ENCODE peak calls at places on chromosomes 5 and 9, in six cellular contexts. One of them, this sample, is unnamed.

GRCh38 chr9:93081081-93081529 is 14.9 kb upstream of the CARD19 start:
- DNase-seq in NCI-H1436: no peak
- DNase-seq in T-helper 9 cell: no peak
- DNase-seq in activated CD8-positive, alpha-beta memory T cell treated with anti-CD3 and anti-CD28 coated beads, Interleukin-2, amount 50 U/mL, for 4 hours: no peak
- DNase-seq in DMS53: no peak
- DNase-seq in fibroblast of lung: peak; percentile 26
- DNase-seq in this sample: peak; percentile 3

GRCh38 chr9:136821333-136822031 is 13.7 kb downstream of the RABL6 start:
- DNase-seq in activated CD8-positive, alpha-beta memory T cell treated with anti-CD3 and anti-CD28 coated beads, Interleukin-2, amount 50 U/mL, for 4 hours: no peak
- DNase-seq in T-helper 9 cell: no peak
- DNase-seq in fibroblast of lung: peak; percentile 55
- DNase-seq in DMS53: no peak
- DNase-seq in NCI-H1436: no peak
- DNase-seq in this sample: no peak

GRCh38 chr5:15762668-15763067 is 262.7 kb downstream of the FBXL7 start:
- DNase-seq in fibroblast of lung: no peak
- DNase-seq in activated CD8-positive, alpha-beta memory T cell treated with anti-CD3 and anti-CD28 coated beads, Interleukin-2, amount 50 U/mL, for 4 hours: no peak
- DNase-seq in NCI-H1436: no peak
- DNase-seq in T-helper 9 cell: no peak
- DNase-seq in DMS53: no peak
- DNase-seq in this sample: no peak

GRCh38 chr9:37197158-37198033 is 77.0 kb downstream of the ZCCHC7 start:
- DNase-seq in T-helper 9 cell: no peak
- DNase-seq in DMS53: no peak
- DNase-seq in NCI-H1436: no peak
- DNase-seq in fibroblast of lung: peak; percentile 38
- DNase-seq in activated CD8-positive, alpha-beta memory T cell treated with anti-CD3 and anti-CD28 coated beads, Interleukin-2, amount 50 U/mL, for 4 hours: no peak
- DNase-seq in this sample: peak; percentile 35

GRCh38 chr5:171710451-171711024 is 75.1 kb upstream of the SMIM23 start:
- DNase-seq in activated CD8-positive, alpha-beta memory T cell treated with anti-CD3 and anti-CD28 coated beads, Interleukin-2, amount 50 U/mL, for 4 hours: no peak
- DNase-seq in DMS53: no peak
- DNase-seq in NCI-H1436: no peak
- DNase-seq in fibroblast of lung: no peak
- DNase-seq in T-helper 9 cell: no peak
- DNase-seq in this sample: no peak

GRCh38 chr9:125484632-125485282 is 222.3 kb downstream of the MAPKAP1 start:
- DNase-seq in DMS53: no peak
- DNase-seq in NCI-H1436: no peak
- DNase-seq in activated CD8-positive, alpha-beta memory T cell treated with anti-CD3 and anti-CD28 coated beads, Interleukin-2, amount 50 U/mL, for 4 hours: no peak
- DNase-seq in T-helper 9 cell: no peak
- DNase-seq in fibroblast of lung: peak; percentile 97
- DNase-seq in this sample: no peak

GRCh38 chr9:104173020-104173419 is 78.9 kb downstream of the SMC2 start:
- DNase-seq in T-helper 9 cell: no peak
- DNase-seq in fibroblast of lung: no peak
- DNase-seq in NCI-H1436: no peak
- DNase-seq in activated CD8-positive, alpha-beta memory T cell treated with anti-CD3 and anti-CD28 coated beads, Interleukin-2, amount 50 U/mL, for 4 hours: no peak
- DNase-seq in DMS53: no peak
- DNase-seq in this sample: no peak

GRCh38 chr9:33116855-33117254 is 40.4 kb upstream of the SMU1 start:
- DNase-seq in NCI-H1436: no peak
- DNase-seq in activated CD8-positive, alpha-beta memory T cell treated with anti-CD3 and anti-CD28 coated beads, Interleukin-2, amount 50 U/mL, for 4 hours: no peak
- DNase-seq in DMS53: no peak
- DNase-seq in fibroblast of lung: peak; percentile 70
- DNase-seq in T-helper 9 cell: no peak
- DNase-seq in this sample: peak; percentile 38

GRCh38 chr9:133839822-133840329 is 101.7 kb upstream of the SARDH start:
- DNase-seq in T-helper 9 cell: no peak
- DNase-seq in NCI-H1436: no peak
- DNase-seq in DMS53: no peak
- DNase-seq in activated CD8-positive, alpha-beta memory T cell treated with anti-CD3 and anti-CD28 coated beads, Interleukin-2, amount 50 U/mL, for 4 hours: no peak
- DNase-seq in fibroblast of lung: no peak
- DNase-seq in this sample: no peak

GRCh38 chr5:27682600-27682999 is 644.2 kb upstream of the CDH9 start:
- DNase-seq in T-helper 9 cell: no peak
- DNase-seq in NCI-H1436: no peak
- DNase-seq in activated CD8-positive, alpha-beta memory T cell treated with anti-CD3 and anti-CD28 coated beads, Interleukin-2, amount 50 U/mL, for 4 hours: no peak
- DNase-seq in fibroblast of lung: no peak
- DNase-seq in DMS53: peak; percentile 63
- DNase-seq in this sample: no peak

GRCh38 chr9:131432597-131433301 is 38.9 kb downstream of the PRRC2B start:
- DNase-seq in DMS53: no peak
- DNase-seq in NCI-H1436: no peak
- DNase-seq in T-helper 9 cell: no peak
- DNase-seq in activated CD8-positive, alpha-beta memory T cell treated with anti-CD3 and anti-CD28 coated beads, Interleukin-2, amount 50 U/mL, for 4 hours: no peak
- DNase-seq in fibroblast of lung: peak; percentile 93
- DNase-seq in this sample: no peak

GRCh38 chr9:33040792-33041458 is 15.9 kb downstream of the DNAJA1 start:
- DNase-seq in T-helper 9 cell: no peak
- DNase-seq in fibroblast of lung: no peak
- DNase-seq in NCI-H1436: no peak
- DNase-seq in DMS53: no peak
- DNase-seq in activated CD8-positive, alpha-beta memory T cell treated with anti-CD3 and anti-CD28 coated beads, Interleukin-2, amount 50 U/mL, for 4 hours: no peak
- DNase-seq in this sample: no peak

GRCh38 chr9:109887079-109887478 is 107.1 kb downstream of the PALM2AKAP2 start:
- DNase-seq in T-helper 9 cell: no peak
- DNase-seq in DMS53: no peak
- DNase-seq in NCI-H1436: no peak
- DNase-seq in activated CD8-positive, alpha-beta memory T cell treated with anti-CD3 and anti-CD28 coated beads, Interleukin-2, amount 50 U/mL, for 4 hours: no peak
- DNase-seq in fibroblast of lung: peak; percentile 85
- DNase-seq in this sample: no peak

GRCh38 chr9:34654317-34655083 is 2.5 kb downstream of the IL11RA start:
- DNase-seq in activated CD8-positive, alpha-beta memory T cell treated with anti-CD3 and anti-CD28 coated beads, Interleukin-2, amount 50 U/mL, for 4 hours: no peak
- DNase-seq in NCI-H1436: no peak
- DNase-seq in fibroblast of lung: no peak
- DNase-seq in T-helper 9 cell: no peak
- DNase-seq in DMS53: no peak
- DNase-seq in this sample: peak; percentile 10

GRCh38 chr5:30106596-30106995 is 1086.9 kb upstream of the CDH6 start:
- DNase-seq in activated CD8-positive, alpha-beta memory T cell treated with anti-CD3 and anti-CD28 coated beads, Interleukin-2, amount 50 U/mL, for 4 hours: no peak
- DNase-seq in NCI-H1436: no peak
- DNase-seq in T-helper 9 cell: no peak
- DNase-seq in fibroblast of lung: no peak
- DNase-seq in DMS53: no peak
- DNase-seq in this sample: no peak

GRCh38 chr5:163306421-163306820 is 131.0 kb upstream of the CCNG1 start:
- DNase-seq in NCI-H1436: no peak
- DNase-seq in DMS53: peak; percentile 61
- DNase-seq in T-helper 9 cell: no peak
- DNase-seq in activated CD8-positive, alpha-beta memory T cell treated with anti-CD3 and anti-CD28 coated beads, Interleukin-2, amount 50 U/mL, for 4 hours: no peak
- DNase-seq in fibroblast of lung: peak; percentile 3
- DNase-seq in this sample: peak; percentile 3

GRCh38 chr5:72018158-72018803 is 89.0 kb upstream of the MAP1B start:
- DNase-seq in T-helper 9 cell: peak; percentile 45
- DNase-seq in NCI-H1436: no peak
- DNase-seq in fibroblast of lung: peak; percentile 40
- DNase-seq in activated CD8-positive, alpha-beta memory T cell treated with anti-CD3 and anti-CD28 coated beads, Interleukin-2, amount 50 U/mL, for 4 hours: peak; percentile 57
- DNase-seq in DMS53: peak; percentile 76
- DNase-seq in this sample: peak; percentile 54

GRCh38 chr5:120151181-120151580 is 312.9 kb upstream of the PRR16 start:
- DNase-seq in fibroblast of lung: no peak
- DNase-seq in NCI-H1436: no peak
- DNase-seq in DMS53: peak; percentile 22
- DNase-seq in activated CD8-positive, alpha-beta memory T cell treated with anti-CD3 and anti-CD28 coated beads, Interleukin-2, amount 50 U/mL, for 4 hours: no peak
- DNase-seq in T-helper 9 cell: no peak
- DNase-seq in this sample: no peak

GRCh38 chr5:5492087-5492933 is 69.8 kb downstream of the ICE1 start:
- DNase-seq in NCI-H1436: peak; percentile 52
- DNase-seq in fibroblast of lung: peak; percentile 47
- DNase-seq in activated CD8-positive, alpha-beta memory T cell treated with anti-CD3 and anti-CD28 coated beads, Interleukin-2, amount 50 U/mL, for 4 hours: no peak
- DNase-seq in T-helper 9 cell: peak; percentile 9
- DNase-seq in DMS53: peak; percentile 82
- DNase-seq in this sample: peak; percentile 61

GRCh38 chr5:56328753-56329560 is 95.8 kb upstream of the ANKRD55 start:
- DNase-seq in NCI-H1436: no peak
- DNase-seq in activated CD8-positive, alpha-beta memory T cell treated with anti-CD3 and anti-CD28 coated beads, Interleukin-2, amount 50 U/mL, for 4 hours: peak; percentile 24
- DNase-seq in T-helper 9 cell: no peak
- DNase-seq in fibroblast of lung: peak; percentile 72
- DNase-seq in DMS53: peak; percentile 40
- DNase-seq in this sample: peak; percentile 49